ENCODE peak calls at places on chromosomes 1 and 21, in four cellular contexts. M, I, D and T are unnamed samples.

GRCh38 chr1:1440262-1440772 is 4.8 kb downstream of the VWA1 start:
- DNase-seq in D (no peak), I (no peak), M (no peak), T (no peak)

GRCh38 chr21:42388740-42389448 is 7.0 kb downstream of the TMPRSS3 start:
- DNase-seq in M (peak), D (no peak), I (no peak), T (no peak)

GRCh38 chr1:185646202-185646683 is 87.9 kb upstream of the HMCN1 start:
- DNase-seq in M (peak), I (peak), D (peak), T (peak)

GRCh38 chr21:16076465-16076864 is 346.7 kb downstream of the USP25 start:
- DNase-seq in I (no peak), D (no peak), M (no peak), T (no peak)

GRCh38 chr1:1435911-1436633 is 582 bp downstream of the VWA1 start:
- DNase-seq in D (no peak), M (no peak), I (no peak), T (no peak)

GRCh38 chr1:34002810-34003209 is 138.9 kb downstream of the HMGB4 start:
- DNase-seq in M (no peak), I (no peak), D (no peak), T (no peak)

GRCh38 chr1:26597629-26598039 is 68.1 kb downstream of the RPS6KA1 start:
- DNase-seq in I (peak), D (peak), M (peak), T (no peak)

GRCh38 chr21:45613881-45614280 is 29.6 kb upstream of the PCBP3 start:
- DNase-seq in M (no peak), D (no peak), I (no peak), T (no peak)

GRCh38 chr1:213387380-213388015 is 336.5 kb downstream of the RPS6KC1 start:
- DNase-seq in I (no peak), M (no peak), D (no peak), T (no peak)

GRCh38 chr1:41919764-41920397 is 1.2 kb upstream of the HIVEP3 start:
- DNase-seq in D (no peak), I (peak), M (peak), T (peak)

GRCh38 chr1:220410681-220411080 is 117.3 kb upstream of the MARK1 start:
- DNase-seq in M (no peak), I (no peak), D (no peak), T (no peak)

GRCh38 chr21:39156024-39156423 is 27.2 kb downstream of the PSMG1 start:
- DNase-seq in D (no peak), M (no peak), I (no peak), T (peak)

GRCh38 chr1:114235956-114236355 is 82.3 kb upstream of the SYT6 start:
- DNase-seq in M (no peak), I (no peak), D (no peak), T (no peak)

GRCh38 chr1:70737125-70737524 is 310.5 kb downstream of the PTGER3 start:
- DNase-seq in M (no peak), I (no peak), D (no peak), T (no peak)

GRCh38 chr1:1019122-1019999 is 559 bp upstream of the AGRN start:
- DNase-seq in D (peak), M (peak), I (peak), T (peak)

GRCh38 chr1:22255341-22256212 is 112.7 kb upstream of the WNT4 start:
- DNase-seq in M (no peak), D (no peak), I (no peak), T (no peak)

GRCh38 chr1:151370211-151370911 is 2.1 kb downstream of the SELENBP1 start:
- DNase-seq in D (peak), I (no peak), M (no peak), T (no peak)

GRCh38 chr1:197017558-197018146 is 40.3 kb downstream of the CFHR5 start:
- DNase-seq in M (no peak), D (peak), I (no peak), T (no peak)

GRCh38 chr1:113701429-113701828 is 57.9 kb downstream of the PHTF1 start:
- DNase-seq in D (peak), I (peak), M (no peak), T (no peak)

GRCh38 chr1:39214998-39215873 is 10.7 kb downstream of the MACF1 start:
- DNase-seq in I (no peak), D (no peak), M (no peak), T (no peak)

GRCh38 chr1:155184835-155185782 is 11.5 kb downstream of the TRIM46 start:
- DNase-seq in M (no peak), D (no peak), I (no peak), T (no peak)

GRCh38 chr1:246925997-246926626 is 5.6 kb downstream of the AHCTF1 start:
- DNase-seq in M (no peak), I (no peak), D (no peak), T (no peak)

GRCh38 chr1:15870421-15870820 is 22.9 kb downstream of the SPEN start:
- DNase-seq in I (no peak), M (peak), D (peak), T (no peak)

GRCh38 chr21:16942703-16943102 is 570.1 kb upstream of the CXADR start:
- DNase-seq in M (no peak), D (peak), I (peak), T (no peak)

GRCh38 chr1:146036241-146036989 is 14.9 kb upstream of the HJV start:
- DNase-seq in M (peak), D (no peak), I (no peak), T (no peak)

GRCh38 chr1:79497193-79497773 is 490.8 kb upstream of the ADGRL4 start:
- DNase-seq in I (peak), D (peak), M (peak), T (peak)

GRCh38 chr1:225362805-225363204 is 65.0 kb downstream of the LBR start:
- DNase-seq in D (no peak), I (no peak), M (no peak), T (no peak)

GRCh38 chr1:212070720-212071302 is 35.3 kb downstream of the DTL start:
- DNase-seq in I (peak), M (peak), D (peak), T (no peak)

GRCh38 chr1:13797397-13797796 is 97.4 kb downstream of the PRDM2 start:
- DNase-seq in I (no peak), D (no peak), M (no peak), T (no peak)

GRCh38 chr1:3355894-3356826 is 98.3 kb upstream of the ARHGEF16 start:
- DNase-seq in M (no peak), I (no peak), D (no peak), T (no peak)

GRCh38 chr1:169052727-169053126 is 53.8 kb upstream of the ATP1B1 start:
- DNase-seq in I (no peak), M (no peak), D (no peak), T (no peak)